ENCODE peak calls at places on chromosomes 7 and 10, in four cellular contexts. H, V, Y and M are unnamed samples. For H3K4me1, the result is how much of the 10 kb centered on the place peaks cover.

GRCh38 chr7:2096692-2097380 is 135.9 kb downstream of the MAD1L1 start:
- DNase-seq in V (no peak), Y (no peak), H (no peak), M (no peak)

GRCh38 chr7:49635800-49636199 is 137.6 kb upstream of the VWC2 start:
- DNase-seq in V (no peak), H (no peak), Y (no peak), M (no peak)

GRCh38 chr7:78284945-78285344 is 486.4 kb downstream of the PHTF2 start:
- DNase-seq in H (no peak), V (no peak), Y (no peak), M (no peak)

GRCh38 chr7:98215561-98216495 is 4.6 kb downstream of the BHLHA15 start:
- DNase-seq in V (no peak), Y (no peak), H (no peak), M (no peak)

GRCh38 chr7:92461027-92462003 is 14.0 kb downstream of the GATAD1 start:
- DNase-seq in V (no peak), H (peak), Y (peak), M (no peak)

GRCh38 chr10:98331888-98332287 is 63.9 kb upstream of the LOXL4 start:
- DNase-seq in Y (peak), H (peak), V (no peak), M (no peak)

GRCh38 chr7:159050703-159051102 is 94.0 kb downstream of the VIPR2 start:
- DNase-seq in H (no peak), V (no peak), Y (no peak), M (no peak)

GRCh38 chr10:83373659-83374058 is 765.6 kb upstream of the GHITM start:
- DNase-seq in H (peak), V (no peak), Y (peak), M (no peak)

GRCh38 chr10:96290368-96291133 is 13.7 kb upstream of the DNTT start:
- DNase-seq in V (no peak), Y (no peak), H (no peak), M (no peak)

GRCh38 chr10:73840403-73841301 is 29.3 kb upstream of the NDST2 start:
- DNase-seq in Y (no peak), H (no peak), V (no peak), M (no peak)

GRCh38 chr7:99489235-99489634 is 10.8 kb downstream of the ZNF394 start:
- DNase-seq in V (no peak), H (no peak), Y (no peak), M (no peak)

GRCh38 chr10:123427386-123427785 is 238.8 kb upstream of the GPR26 start:
- DNase-seq in V (no peak), Y (peak), H (peak), M (no peak)

GRCh38 chr10:100009283-100009792 is 409 bp downstream of the DNMBP start:
- DNase-seq in V (peak), H (peak), Y (peak), M (peak)

GRCh38 chr10:96585726-96586418 is 940 bp downstream of the TM9SF3 start:
- DNase-seq in H (no peak), V (no peak), Y (no peak), M (no peak)

GRCh38 chr7:2431260-2431867 is 28.0 kb downstream of the CHST12 start:
- DNase-seq in V (no peak), Y (peak), H (peak), M (no peak)

GRCh38 chr7:156527458-156527890 is 113.1 kb upstream of the RNF32 start:
- DNase-seq in H (peak), Y (no peak), V (no peak), M (no peak)

GRCh38 chr10:98209441-98209840 is 58.6 kb downstream of the LOXL4 start:
- DNase-seq in Y (no peak), V (no peak), H (no peak), M (no peak)

GRCh38 chr10:97196213-97197029 is 10.7 kb upstream of the SLIT1 start:
- DNase-seq in V (peak), H (peak), Y (peak), M (no peak)

GRCh38 chr7:116715087-116715486 is 43.1 kb downstream of the MET start:
- DNase-seq in V (no peak), H (peak), Y (no peak), M (no peak)

GRCh38 chr10:48232717-48233447 is 41.6 kb downstream of the FRMPD2 start:
- DNase-seq in H (no peak), Y (no peak), V (no peak), M (no peak)

GRCh38 chr10:126253613-126254002 is 134.7 kb downstream of the ADAM12 start:
- DNase-seq in H (no peak), V (no peak), Y (no peak), M (no peak)

GRCh38 chr10:130066743-130067142 is 43.9 kb downstream of the C10orf143 start:
- DNase-seq in V (no peak), H (no peak), Y (no peak), M (no peak)

GRCh38 chr10:35640474-35640873 is 1.6 kb downstream of the FZD8 start:
- DNase-seq in Y (peak), V (peak), H (peak), M (peak)

GRCh38 chr7:2893411-2893861 is 49.3 kb upstream of the GNA12 start:
- DNase-seq in H (no peak), V (no peak), Y (no peak), M (no peak)

GRCh38 chr10:86113501-86113900 is 253.1 kb downstream of the GRID1 start:
- DNase-seq in V (no peak), H (no peak), Y (no peak), M (no peak)

GRCh38 chr7:16880469-16881034 is 1.2 kb downstream of the AGR3 start:
- DNase-seq in H (no peak), Y (no peak), V (no peak), M (no peak)

GRCh38 chr7:73894851-73895441 is 34.0 kb downstream of the TMEM270 start:
- DNase-seq in H (peak), Y (no peak), V (peak), M (peak)

GRCh38 chr10:108862691-108863350 is 1060.5 kb downstream of the XPNPEP1 start:
- DNase-seq in Y (no peak), H (no peak), V (no peak), M (no peak)

GRCh38 chr10:21797984-21798765 is 205.4 kb downstream of the DNAJC1 start:
- DNase-seq in Y (no peak), H (no peak), V (no peak), M (no peak)

GRCh38 chr7:73740771-73741170 is 2.2 kb upstream of the ABHD11 start:
- DNase-seq in Y (no peak), V (no peak), H (no peak), M (no peak)

GRCh38 chr7:156015237-156016020 is 203.2 kb upstream of the SHH start:
- DNase-seq in Y (no peak), H (no peak), V (no peak), M (no peak)

GRCh38 chr7:87001214-87001613 is 58.2 kb downstream of the ELAPOR2 start:
- DNase-seq in V (no peak), Y (no peak), H (no peak), M (no peak)

GRCh38 chr7:68482800-68483199 is 1115.5 kb upstream of the AUTS2 start:
- DNase-seq in H (no peak), V (no peak), Y (no peak), M (no peak)

GRCh38 chr7:68485253-68485914 is 1112.9 kb upstream of the AUTS2 start:
- DNase-seq in Y (no peak), H (no peak), V (no peak), M (no peak)

GRCh38 chr7:68488366-68489060 is 1109.8 kb upstream of the AUTS2 start:
- DNase-seq in Y (no peak), H (no peak), V (no peak), M (no peak)

DNA sequence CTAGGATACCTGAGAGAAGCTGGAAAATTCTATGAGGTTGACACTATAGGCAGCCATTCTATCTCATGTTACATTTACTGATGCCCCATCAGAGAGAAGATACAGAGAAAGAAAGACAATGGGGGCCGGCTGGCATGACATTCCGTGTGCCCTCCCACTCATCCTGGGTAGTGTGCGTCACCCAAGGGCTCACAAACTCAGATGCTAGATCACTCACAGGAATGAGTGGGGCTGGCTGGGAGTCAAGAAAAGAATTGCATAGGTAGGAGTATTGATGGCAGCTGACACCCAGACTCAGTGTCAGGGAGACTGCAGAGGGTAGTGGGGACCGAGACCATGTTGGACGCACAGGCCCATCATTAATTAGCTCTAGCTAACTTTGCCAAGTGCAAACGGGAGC is 1113.5 kb upstream of the AUTS2 start:
- DNase-seq in H (no peak), V (no peak), Y (no peak), M (no peak)
- H3K4me3 ChIP-seq in H (no peak), V (no peak), Y (no peak), M (no peak)

DNA sequence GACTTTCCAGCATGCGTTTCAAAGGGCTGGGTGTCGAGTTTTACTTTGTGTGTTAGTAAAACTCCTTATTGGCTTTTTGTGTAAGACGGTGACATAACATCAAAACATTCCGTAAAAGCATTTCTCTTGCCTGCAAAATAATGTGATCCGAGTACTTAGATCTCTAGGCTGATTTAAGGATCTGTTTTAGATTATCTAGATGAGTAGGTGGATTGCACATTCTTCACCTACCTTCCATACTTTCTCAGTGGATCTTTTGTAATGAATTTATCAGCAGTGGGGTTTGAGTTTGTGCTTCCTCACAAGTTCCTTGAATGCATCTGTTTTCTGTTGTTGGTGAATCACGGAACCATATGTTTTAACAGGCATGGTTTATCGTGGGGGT is 7.6 kb downstream of the RABGEF1 start:
- DNase-seq in Y (no peak), V (no peak), H (no peak), M (no peak)
- H3K4me1 ChIP-seq in Y (under half), V (under half), H (under half), M (under half)

GRCh38 chr7:40765633-40766032 is 630.8 kb downstream of the SUGCT start:
- DNase-seq in H (no peak), V (no peak), Y (no peak), M (no peak)
- H3K27ac ChIP-seq in H (no peak), V (no peak), Y (no peak), M (no peak)

GRCh38 chr10:102650655-102651454 is 6.6 kb downstream of the TRIM8 start:
- DNase-seq in Y (no peak), H (no peak), V (no peak), M (no peak)

GRCh38 chr10:102649770-102650654 is 5.7 kb downstream of the TRIM8 start:
- DNase-seq in Y (no peak), V (no peak), H (no peak), M (no peak)

GRCh38 chr10:102647433-102648268 is 3.4 kb downstream of the TRIM8 start:
- DNase-seq in H (no peak), V (no peak), Y (no peak), M (no peak)

GRCh38 chr10:102648269-102648888 is 4.1 kb downstream of the TRIM8 start:
- DNase-seq in Y (no peak), H (no peak), V (no peak), M (no peak)

DNA sequence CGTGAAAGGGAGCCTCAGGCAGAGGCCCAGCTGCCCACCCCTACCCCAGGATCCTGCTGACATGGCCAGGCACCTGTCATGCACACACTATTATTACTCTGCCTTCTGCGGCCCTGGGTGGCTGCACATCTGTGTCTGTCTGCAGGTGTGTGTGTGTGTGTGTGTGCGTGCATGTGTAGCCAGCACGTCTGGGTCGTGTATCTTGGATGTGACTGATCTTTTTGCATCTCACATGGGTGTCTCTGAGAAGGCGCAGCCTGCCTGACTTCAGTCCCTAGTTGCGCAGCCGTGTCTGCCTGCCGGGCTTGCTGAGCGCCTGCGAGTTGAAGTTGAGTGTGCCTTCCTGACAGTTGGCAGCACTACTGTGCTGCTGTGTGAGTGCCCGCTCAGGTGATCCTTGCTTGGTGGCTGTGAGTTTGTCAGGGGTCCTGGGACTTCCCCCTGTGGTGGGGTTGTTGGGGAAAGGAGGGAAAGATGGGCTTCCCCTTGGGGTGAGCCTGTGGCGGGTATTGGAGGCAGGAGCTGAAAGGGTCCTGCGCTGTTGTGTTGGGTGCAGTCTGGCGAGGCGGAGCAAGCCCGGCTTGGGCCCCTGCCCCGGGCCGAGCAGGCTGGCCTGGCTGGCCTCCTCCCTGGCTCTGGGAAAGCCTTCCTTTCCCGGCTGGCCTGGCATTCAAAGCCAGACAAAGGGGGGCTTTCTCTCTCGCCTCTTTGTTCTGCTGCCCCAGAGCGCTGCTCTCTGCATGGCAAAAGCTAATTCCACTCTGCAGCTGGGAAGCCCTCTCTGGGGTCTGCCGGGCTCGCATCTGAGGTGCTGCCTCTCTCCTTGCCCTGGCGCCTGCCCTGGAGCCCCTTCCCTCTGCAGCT is 4.8 kb downstream of the TRIM8 start:
- DNase-seq in V (no peak), H (no peak), Y (no peak), M (peak)
- H3K4me3 ChIP-seq in V (peak), H (no peak), Y (no peak), M (peak)

DNA sequence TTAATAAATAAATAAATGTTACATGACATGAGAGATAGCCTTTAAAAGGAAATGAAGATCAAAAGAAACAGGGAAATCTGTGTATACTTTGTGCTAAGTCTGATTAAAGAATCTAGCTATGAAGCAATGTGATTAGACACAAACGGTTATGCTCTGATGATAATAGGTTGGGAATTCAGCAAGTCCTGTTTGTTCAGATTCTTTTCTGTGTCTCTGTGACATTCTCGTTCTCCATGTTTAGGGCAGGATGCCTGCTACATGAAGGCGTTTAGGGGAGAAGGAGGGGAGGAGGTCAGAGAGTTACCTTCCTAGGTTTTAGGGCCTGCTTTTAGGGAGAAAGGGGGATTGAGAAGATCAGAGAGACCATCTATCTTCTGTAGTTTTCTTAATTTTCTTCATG is 555.3 kb downstream of the DNAJB9 start:
- DNase-seq in Y (no peak), H (no peak), V (no peak), M (no peak)
- H3K4me1 ChIP-seq in Y (under half), H (under half), V (under half), M (under half)

GRCh38 chr10:119216137-119216536 is 8.8 kb downstream of the GRK5 start:
- DNase-seq in V (no peak), Y (no peak), H (no peak), M (no peak)
- H3K27ac ChIP-seq in V (peak), Y (no peak), H (no peak), M (peak)